ENCODE peak calls at places on chromosomes 12 and 14, in six cellular contexts. D is GM06990, J is IMR-90, C is lower leg skin, S is uterus, Y is breast epithelium. V is an unnamed sample.

GRCh38 chr14:104080557-104081492 is 4.7 kb upstream of the ASPG start:
- DNase-seq in D (no peak), C (no peak), S (no peak), Y (no peak), J (no peak), V (no peak)

GRCh38 chr12:21774358-21775129 is at the start of gene KCNJ8:
- DNase-seq in J (peak), D (no peak), S (peak), Y (no peak), C (peak), V (peak)

GRCh38 chr14:64671591-64671990 is 32.6 kb upstream of the PLEKHG3 start:
- DNase-seq in D (no peak), C (no peak), J (peak), Y (no peak), S (no peak), V (no peak)

GRCh38 chr14:82080319-82080718 is 546.7 kb upstream of the SEL1L start:
- DNase-seq in D (no peak), S (no peak), Y (no peak), C (no peak), J (no peak), V (no peak)

GRCh38 chr14:78611031-78611430 is 440.9 kb downstream of the NRXN3 start:
- DNase-seq in C (no peak), S (no peak), D (no peak), Y (no peak), J (no peak), V (no peak)

GRCh38 chr14:59044707-59045106 is 143.8 kb upstream of the DAAM1 start:
- DNase-seq in D (no peak), C (no peak), J (no peak), S (no peak), Y (no peak), V (no peak)

GRCh38 chr12:82124711-82125110 is 233.5 kb downstream of the CCDC59 start:
- DNase-seq in J (no peak), D (no peak), S (no peak), Y (no peak), C (no peak), V (no peak)

GRCh38 chr12:55017421-55017820 is 2.4 kb upstream of the NEUROD4 start:
- DNase-seq in S (no peak), C (no peak), D (no peak), Y (no peak), J (no peak), V (no peak)

GRCh38 chr12:107091989-107092641 is 1.2 kb downstream of the CRY1 start:
- DNase-seq in J (peak), Y (no peak), S (no peak), C (no peak), D (peak), V (no peak)

GRCh38 chr14:96383445-96383844 is 8.5 kb upstream of the AK7 start:
- DNase-seq in J (peak), C (no peak), Y (no peak), D (no peak), S (no peak), V (no peak)

GRCh38 chr14:58965601-58966000 is 222.9 kb upstream of the DAAM1 start:
- DNase-seq in Y (no peak), D (no peak), C (no peak), S (no peak), J (no peak), V (no peak)

GRCh38 chr12:125021096-125021495 is 27.7 kb downstream of the BRI3BP start:
- DNase-seq in S (no peak), C (no peak), J (no peak), D (no peak), Y (no peak), V (no peak)

GRCh38 chr12:125024949-125025563 is 31.6 kb downstream of the BRI3BP start:
- DNase-seq in S (no peak), D (no peak), Y (no peak), J (no peak), C (no peak), V (no peak)

GRCh38 chr12:125021771-125022170 is 28.3 kb downstream of the BRI3BP start:
- DNase-seq in J (no peak), C (no peak), S (no peak), Y (no peak), D (no peak), V (no peak)

GRCh38 chr12:125025836-125026235 is 32.4 kb downstream of the BRI3BP start:
- DNase-seq in Y (no peak), D (no peak), J (no peak), S (no peak), C (no peak), V (no peak)

GRCh38 chr12:125023065-125023464 is 29.6 kb downstream of the BRI3BP start:
- DNase-seq in C (no peak), Y (no peak), S (no peak), D (no peak), J (no peak), V (no peak)
- H3K4me3 ChIP-seq in C (no peak), Y (no peak), S (no peak), D (no peak), J (no peak), V (no peak)

DNA sequence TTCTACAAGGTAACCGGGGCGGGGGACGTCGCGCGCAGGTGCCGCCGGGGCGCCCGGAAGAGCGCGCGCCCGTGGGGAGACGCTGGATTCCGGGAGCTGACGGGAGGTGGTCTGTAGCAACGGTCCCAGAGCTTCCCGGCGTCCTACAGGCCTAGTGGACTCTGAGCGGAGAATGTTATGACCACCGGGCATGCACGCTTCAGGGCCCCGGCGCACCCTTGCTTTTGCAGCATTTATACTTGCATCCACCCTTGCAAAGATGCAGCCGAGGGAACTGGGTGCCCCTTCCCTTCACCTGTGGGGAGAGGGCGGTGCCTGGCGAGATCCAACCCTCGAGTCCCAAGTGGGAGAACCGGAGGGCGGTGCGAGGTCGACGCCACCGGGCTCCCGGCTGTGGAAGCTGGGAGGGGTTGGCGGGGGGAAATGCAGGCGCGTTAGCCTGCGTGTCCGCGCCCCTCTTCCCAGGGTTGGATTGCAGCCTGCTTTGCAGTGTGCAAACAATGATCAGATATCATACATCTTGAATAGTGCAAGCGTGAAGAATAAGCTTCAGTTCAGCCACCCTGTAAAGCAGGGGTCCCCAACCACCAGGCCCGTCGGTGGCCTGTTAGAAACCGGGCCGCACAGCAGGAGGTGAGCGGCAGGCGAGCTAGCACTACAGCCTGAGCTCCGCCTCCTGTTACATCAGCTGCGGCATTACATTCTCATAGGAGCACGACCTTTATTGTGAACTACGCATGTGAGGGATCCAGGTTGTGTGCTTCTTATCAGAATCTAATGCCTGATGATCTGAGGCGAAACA is 576 bp downstream of the ERP29 start:
- DNase-seq in S (peak), J (peak), C (peak), Y (peak), D (peak), V (peak)
- TF ChIP-seq CTCF in S (no peak), J (no peak), C (no peak), Y (no peak), D (no peak), V (peak)

GRCh38 chr12:120697344-120697743 is 10.4 kb downstream of the MLEC start:
- DNase-seq in Y (no peak), D (no peak), J (no peak), S (no peak), C (no peak), V (no peak)
- H3K4me3 ChIP-seq in Y (no peak), D (no peak), J (no peak), S (no peak), C (no peak), V (no peak)

GRCh38 chr12:5620896-5621295 is 189.0 kb downstream of the NTF3 start:
- DNase-seq in Y (no peak), S (no peak), J (no peak), C (peak), D (no peak), V (no peak)
- TF ChIP-seq CTCF in Y (no peak), S (no peak), J (no peak), C (no peak), D (no peak), V (no peak)

GRCh38 chr14:53126705-53127104 is 26.4 kb downstream of the DDHD1 start:
- DNase-seq in C (no peak), Y (no peak), S (no peak), D (no peak), J (no peak), V (no peak)
- H3K4me3 ChIP-seq in C (no peak), Y (peak), S (no peak), D (no peak), J (no peak), V (no peak)

GRCh38 chr12:26000883-26001282 is 42.4 kb downstream of the RASSF8 start:
- DNase-seq in D (no peak), S (no peak), Y (no peak), J (no peak), C (no peak), V (no peak)

GRCh38 chr12:25997401-25997973 is 39.0 kb downstream of the RASSF8 start:
- DNase-seq in C (no peak), D (no peak), J (peak), S (no peak), Y (no peak), V (no peak)

GRCh38 chr12:25996677-25997076 is 38.2 kb downstream of the RASSF8 start:
- DNase-seq in D (no peak), C (no peak), Y (no peak), S (no peak), J (no peak), V (no peak)

GRCh38 chr12:26003065-26003464 is 44.6 kb downstream of the RASSF8 start:
- DNase-seq in C (no peak), J (no peak), D (no peak), Y (no peak), S (no peak), V (no peak)

GRCh38 chr12:26001530-26001929 is 43.0 kb downstream of the RASSF8 start:
- DNase-seq in D (no peak), S (no peak), J (no peak), Y (no peak), C (no peak), V (no peak)
- TF ChIP-seq CTCF in D (no peak), S (no peak), J (peak), Y (no peak), C (no peak), V (no peak)

GRCh38 chr12:45305904-45306303 is 90.0 kb downstream of the ANO6 start:
- DNase-seq in C (no peak), Y (peak), J (no peak), S (no peak), D (no peak), V (no peak)

GRCh38 chr12:45314770-45315169 is 98.9 kb downstream of the ANO6 start:
- DNase-seq in J (no peak), C (no peak), S (no peak), Y (no peak), D (no peak), V (no peak)

GRCh38 chr12:45310627-45310968 is 94.7 kb downstream of the ANO6 start:
- DNase-seq in J (no peak), Y (no peak), D (no peak), C (no peak), S (no peak), V (no peak)

GRCh38 chr12:45312012-45312411 is 96.1 kb downstream of the ANO6 start:
- DNase-seq in C (no peak), S (no peak), J (no peak), Y (no peak), D (no peak), V (no peak)

GRCh38 chr12:45309826-45310626 is 94.1 kb downstream of the ANO6 start:
- DNase-seq in S (no peak), C (no peak), D (no peak), Y (no peak), J (peak), V (no peak)
- H3K4me3 ChIP-seq in S (no peak), C (no peak), D (no peak), Y (no peak), J (no peak), V (no peak)

V was measured in dorsolateral prefrontal cortex.